ENCODE peak calls at places on chromosomes 6 and 20, in seven cellular contexts. One of them, this sample, is unnamed.

GRCh38 chr6:128494440-128494839 is 26.0 kb downstream of the PTPRK start:
- DNase-seq in GM23248: no peak
- DNase-seq in CD8-positive, alpha-beta T cell: no peak
- DNase-seq in SJCRH30: no peak
- DNase-seq in small intestine: no peak
- DNase-seq in CD4-positive, alpha-beta memory T cell: no peak
- DNase-seq in ovary: no peak
- DNase-seq in this sample: peak; percentile 28

GRCh38 chr6:34391023-34391485 is 1.4 kb downstream of the NUDT3 start:
- DNase-seq in GM23248: peak; percentile 83
- DNase-seq in CD8-positive, alpha-beta T cell: no peak
- DNase-seq in SJCRH30: peak; percentile 59
- DNase-seq in small intestine: peak; percentile 27
- DNase-seq in CD4-positive, alpha-beta memory T cell: no peak
- DNase-seq in ovary: peak; percentile 52
- DNase-seq in this sample: peak; percentile 31

GRCh38 chr6:21264288-21264818 is 329.2 kb upstream of the SOX4 start:
- DNase-seq in GM23248: no peak
- DNase-seq in CD8-positive, alpha-beta T cell: no peak
- DNase-seq in SJCRH30: no peak
- DNase-seq in small intestine: no peak
- DNase-seq in CD4-positive, alpha-beta memory T cell: no peak
- DNase-seq in ovary: no peak
- DNase-seq in this sample: peak; percentile 20

GRCh38 chr20:57483287-57484050 is 41.5 kb downstream of the CTCFL start:
- DNase-seq in GM23248: no peak
- DNase-seq in CD8-positive, alpha-beta T cell: no peak
- DNase-seq in SJCRH30: no peak
- DNase-seq in small intestine: no peak
- DNase-seq in CD4-positive, alpha-beta memory T cell: no peak
- DNase-seq in ovary: no peak
- DNase-seq in this sample: no peak

GRCh38 chr6:106250997-106251396 is 74.6 kb downstream of the ATG5 start:
- DNase-seq in GM23248: no peak
- DNase-seq in CD8-positive, alpha-beta T cell: no peak
- DNase-seq in SJCRH30: no peak
- DNase-seq in small intestine: peak; percentile 41
- DNase-seq in CD4-positive, alpha-beta memory T cell: no peak
- DNase-seq in ovary: no peak
- DNase-seq in this sample: no peak

GRCh38 chr6:128305228-128305627 is 215.2 kb downstream of the PTPRK start:
- DNase-seq in GM23248: no peak
- DNase-seq in CD8-positive, alpha-beta T cell: no peak
- DNase-seq in SJCRH30: no peak
- DNase-seq in small intestine: no peak
- DNase-seq in CD4-positive, alpha-beta memory T cell: no peak
- DNase-seq in ovary: no peak
- DNase-seq in this sample: no peak

GRCh38 chr6:123062645-123063044 is 66.6 kb downstream of the CLVS2 start:
- DNase-seq in GM23248: no peak
- DNase-seq in CD8-positive, alpha-beta T cell: no peak
- DNase-seq in SJCRH30: no peak
- DNase-seq in small intestine: no peak
- DNase-seq in CD4-positive, alpha-beta memory T cell: no peak
- DNase-seq in ovary: no peak
- DNase-seq in this sample: no peak

GRCh38 chr6:166556871-166557322 is 29.6 kb downstream of the RAMACL start:
- DNase-seq in GM23248: peak; percentile 97
- DNase-seq in CD8-positive, alpha-beta T cell: no peak
- DNase-seq in SJCRH30: peak; percentile 85
- DNase-seq in small intestine: peak; percentile 83
- DNase-seq in CD4-positive, alpha-beta memory T cell: no peak
- DNase-seq in ovary: peak; percentile 57
- DNase-seq in this sample: peak; percentile 45

GRCh38 chr6:131923356-131923755 is 27.8 kb downstream of the CCN2 start:
- DNase-seq in GM23248: peak; percentile 60
- DNase-seq in CD8-positive, alpha-beta T cell: no peak
- DNase-seq in SJCRH30: peak; percentile 66
- DNase-seq in small intestine: peak; percentile 74
- DNase-seq in CD4-positive, alpha-beta memory T cell: peak; percentile 17
- DNase-seq in ovary: peak; percentile 69
- DNase-seq in this sample: peak; percentile 72

GRCh38 chr6:6320901-6321300 is 439 bp upstream of the F13A1 start:
- DNase-seq in GM23248: peak; percentile 40
- DNase-seq in CD8-positive, alpha-beta T cell: no peak
- DNase-seq in SJCRH30: peak; percentile 64
- DNase-seq in small intestine: no peak
- DNase-seq in CD4-positive, alpha-beta memory T cell: no peak
- DNase-seq in ovary: no peak
- DNase-seq in this sample: no peak

GRCh38 chr6:91173651-91174050 is 586.8 kb upstream of the MAP3K7 start:
- DNase-seq in GM23248: no peak
- DNase-seq in CD8-positive, alpha-beta T cell: no peak
- DNase-seq in SJCRH30: no peak
- DNase-seq in small intestine: no peak
- DNase-seq in CD4-positive, alpha-beta memory T cell: no peak
- DNase-seq in ovary: no peak
- DNase-seq in this sample: no peak

GRCh38 chr20:57048027-57048869 is 218.2 kb downstream of the BMP7 start:
- DNase-seq in GM23248: peak; percentile 68
- DNase-seq in CD8-positive, alpha-beta T cell: no peak
- DNase-seq in SJCRH30: peak; percentile 52
- DNase-seq in small intestine: peak; percentile 42
- DNase-seq in CD4-positive, alpha-beta memory T cell: no peak
- DNase-seq in ovary: no peak
- DNase-seq in this sample: peak; percentile 37

GRCh38 chr20:25695532-25696383 is 895 bp downstream of the ZNF337 start:
- DNase-seq in GM23248: peak; percentile 44
- DNase-seq in CD8-positive, alpha-beta T cell: no peak
- DNase-seq in SJCRH30: peak; percentile 32
- DNase-seq in small intestine: peak; percentile 16
- DNase-seq in CD4-positive, alpha-beta memory T cell: no peak
- DNase-seq in ovary: no peak
- DNase-seq in this sample: peak; percentile 40

GRCh38 chr6:39088331-39088730 is 26.7 kb downstream of the SAYSD1 start:
- DNase-seq in GM23248: peak; percentile 62
- DNase-seq in CD8-positive, alpha-beta T cell: no peak
- DNase-seq in SJCRH30: peak; percentile 48
- DNase-seq in small intestine: peak; percentile 12
- DNase-seq in CD4-positive, alpha-beta memory T cell: no peak
- DNase-seq in ovary: no peak
- DNase-seq in this sample: no peak

GRCh38 chr6:57423468-57423867 is 106.0 kb downstream of the PRIM2 start:
- DNase-seq in GM23248: no peak
- DNase-seq in CD8-positive, alpha-beta T cell: no peak
- DNase-seq in SJCRH30: no peak
- DNase-seq in small intestine: no peak
- DNase-seq in CD4-positive, alpha-beta memory T cell: no peak
- DNase-seq in ovary: no peak
- DNase-seq in this sample: no peak

GRCh38 chr20:44928595-44928994 is 18.7 kb downstream of the PABPC1L start:
- DNase-seq in GM23248: no peak
- DNase-seq in CD8-positive, alpha-beta T cell: no peak
- DNase-seq in SJCRH30: no peak
- DNase-seq in small intestine: no peak
- DNase-seq in CD4-positive, alpha-beta memory T cell: no peak
- DNase-seq in ovary: no peak
- DNase-seq in this sample: no peak

GRCh38 chr6:14804444-14805210 is 441.2 kb upstream of the JARID2 start:
- DNase-seq in GM23248: peak; percentile 67
- DNase-seq in CD8-positive, alpha-beta T cell: no peak
- DNase-seq in SJCRH30: peak; percentile 85
- DNase-seq in small intestine: peak; percentile 97
- DNase-seq in CD4-positive, alpha-beta memory T cell: no peak
- DNase-seq in ovary: peak; percentile 86
- DNase-seq in this sample: peak; percentile 95

GRCh38 chr6:109302176-109302575 is 80.1 kb downstream of the CD164 start:
- DNase-seq in GM23248: no peak
- DNase-seq in CD8-positive, alpha-beta T cell: no peak
- DNase-seq in SJCRH30: no peak
- DNase-seq in small intestine: no peak
- DNase-seq in CD4-positive, alpha-beta memory T cell: no peak
- DNase-seq in ovary: no peak
- DNase-seq in this sample: no peak

GRCh38 chr6:21914121-21914973 is 320.8 kb downstream of the SOX4 start:
- DNase-seq in GM23248: no peak
- DNase-seq in CD8-positive, alpha-beta T cell: peak; percentile 42
- DNase-seq in SJCRH30: peak; percentile 67
- DNase-seq in small intestine: peak; percentile 65
- DNase-seq in CD4-positive, alpha-beta memory T cell: no peak
- DNase-seq in ovary: peak; percentile 37
- DNase-seq in this sample: peak; percentile 57

GRCh38 chr20:19971121-19971520 is 46.0 kb upstream of the NAA20 start:
- DNase-seq in GM23248: no peak
- DNase-seq in CD8-positive, alpha-beta T cell: no peak
- DNase-seq in SJCRH30: no peak
- DNase-seq in small intestine: no peak
- DNase-seq in CD4-positive, alpha-beta memory T cell: no peak
- DNase-seq in ovary: no peak
- DNase-seq in this sample: no peak

GRCh38 chr6:42315991-42316378 is 98.3 kb upstream of the MRPS10 start:
- DNase-seq in GM23248: peak; percentile 94
- DNase-seq in CD8-positive, alpha-beta T cell: no peak
- DNase-seq in SJCRH30: peak; percentile 42
- DNase-seq in small intestine: peak; percentile 55
- DNase-seq in CD4-positive, alpha-beta memory T cell: no peak
- DNase-seq in ovary: no peak
- DNase-seq in this sample: peak; percentile 38

DNA sequence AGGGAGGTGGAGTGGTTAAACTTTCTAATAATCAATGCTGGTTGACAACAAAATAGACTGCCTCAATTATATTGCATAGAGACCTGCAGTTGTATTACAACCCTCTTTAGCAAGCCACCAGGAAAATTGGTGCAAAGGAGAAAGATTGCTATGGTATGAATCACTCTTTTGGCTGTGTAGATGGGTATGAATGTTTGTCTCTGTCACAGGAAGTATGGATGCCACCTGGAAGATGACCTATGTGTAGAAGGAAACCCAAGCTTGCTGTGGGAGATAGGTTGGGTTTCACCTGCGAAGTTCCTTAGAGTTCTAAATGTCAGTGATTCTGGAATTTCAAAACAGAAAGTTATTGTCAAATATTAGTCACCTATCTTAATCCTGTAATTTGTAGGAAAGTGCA is 134.6 kb downstream of the SOBP start:
- DNase-seq in GM23248: peak; percentile 60
- DNase-seq in CD8-positive, alpha-beta T cell: no peak
- DNase-seq in SJCRH30: no peak
- DNase-seq in small intestine: no peak
- DNase-seq in CD4-positive, alpha-beta memory T cell: no peak
- DNase-seq in ovary: no peak
- DNase-seq in this sample: no peak
- H3K4me1 ChIP-seq in GM23248: peaks cover 10% of the 10 kb centered on the region
- H3K4me1 ChIP-seq in CD8-positive, alpha-beta T cell: peaks cover 19% of the 10 kb centered on the region
- H3K4me1 ChIP-seq in SJCRH30: peaks cover 70% of the 10 kb centered on the region
- H3K4me1 ChIP-seq in small intestine: no peaks in the 10 kb centered on the region
- H3K4me1 ChIP-seq in CD4-positive, alpha-beta memory T cell: no peaks in the 10 kb centered on the region
- H3K4me1 ChIP-seq in ovary: peaks cover 8% of the 10 kb centered on the region
- H3K4me1 ChIP-seq in this sample: no peaks in the 10 kb centered on the region

DNA sequence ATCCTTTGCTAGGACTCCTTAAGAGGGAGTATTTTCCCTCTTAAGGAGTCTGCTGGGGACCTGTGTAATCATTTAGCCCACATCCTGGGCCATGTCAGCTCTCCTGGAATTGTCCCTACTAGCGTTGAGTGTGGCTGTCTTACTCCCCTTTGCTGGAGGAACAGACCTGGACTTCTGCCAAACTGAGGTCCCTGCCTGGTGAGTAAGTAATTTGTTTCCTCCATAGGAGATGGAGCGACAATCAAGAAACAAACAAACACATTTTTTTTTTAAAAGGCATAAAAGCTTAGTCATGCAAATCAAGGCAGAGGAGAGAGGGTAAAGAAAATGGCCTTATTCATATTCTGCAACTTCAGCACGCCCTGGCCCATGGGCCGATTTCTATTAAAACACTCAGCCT is 164.8 kb upstream of the SULF2 start:
- DNase-seq in GM23248: peak; percentile 15
- DNase-seq in CD8-positive, alpha-beta T cell: no peak
- DNase-seq in SJCRH30: peak; percentile 57
- DNase-seq in small intestine: no peak
- DNase-seq in CD4-positive, alpha-beta memory T cell: no peak
- DNase-seq in ovary: peak; percentile 35
- DNase-seq in this sample: no peak
- H3K27me3 ChIP-seq in GM23248: no peaks in the 10 kb centered on the region
- H3K27me3 ChIP-seq in CD8-positive, alpha-beta T cell: no peaks in the 10 kb centered on the region
- H3K27me3 ChIP-seq in SJCRH30: no peaks in the 10 kb centered on the region
- H3K27me3 ChIP-seq in small intestine: no peaks in the 10 kb centered on the region
- H3K27me3 ChIP-seq in CD4-positive, alpha-beta memory T cell: no peaks in the 10 kb centered on the region
- H3K27me3 ChIP-seq in ovary: no peaks in the 10 kb centered on the region
- H3K27me3 ChIP-seq in this sample: no peaks in the 10 kb centered on the region

DNA sequence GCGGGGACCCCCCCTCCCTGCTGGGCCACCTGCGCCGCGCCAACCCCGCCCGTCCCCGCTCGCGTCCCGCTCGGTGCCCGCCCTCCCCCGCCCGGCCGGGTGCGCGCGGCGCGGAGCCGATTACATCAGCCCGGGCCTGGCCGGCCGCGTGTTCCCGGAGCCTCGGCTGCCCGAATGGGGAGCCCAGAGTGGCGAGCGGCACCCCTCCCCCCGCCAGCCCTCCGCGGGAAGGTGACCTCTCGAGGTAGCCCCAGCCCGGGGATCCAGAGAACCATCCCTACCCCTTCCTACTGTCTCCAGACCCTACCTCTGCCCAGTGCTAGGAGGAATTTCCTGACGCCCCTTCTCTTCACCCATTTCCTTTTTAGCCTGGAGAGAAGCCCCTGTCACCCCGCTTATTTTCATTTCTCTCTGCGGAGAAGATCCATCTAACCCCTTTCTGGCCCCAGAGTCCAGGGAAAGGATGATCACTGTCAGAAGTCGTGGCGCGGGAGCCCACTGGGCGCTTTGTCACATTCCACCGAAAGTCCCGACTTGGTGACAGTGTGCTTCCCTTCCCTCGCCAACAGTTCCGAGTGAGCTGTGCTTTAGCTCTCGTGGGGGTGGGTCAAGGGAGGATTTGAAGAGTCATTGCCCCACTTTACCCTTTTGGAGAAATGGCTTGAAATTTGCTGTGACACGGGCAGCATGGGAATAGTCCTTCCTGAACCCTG is 2.0 kb downstream of the VEGFA start:
- DNase-seq in GM23248: peak; percentile 86
- DNase-seq in CD8-positive, alpha-beta T cell: no peak
- DNase-seq in SJCRH30: peak; percentile 47
- DNase-seq in small intestine: peak; percentile 74
- DNase-seq in CD4-positive, alpha-beta memory T cell: peak; percentile 15
- DNase-seq in ovary: peak; percentile 79
- DNase-seq in this sample: peak; percentile 83
- H3K4me1 ChIP-seq in GM23248: peaks cover 31% of the 10 kb centered on the region
- H3K4me1 ChIP-seq in CD8-positive, alpha-beta T cell: peaks cover 9% of the 10 kb centered on the region
- H3K4me1 ChIP-seq in SJCRH30: peaks cover 29% of the 10 kb centered on the region
- H3K4me1 ChIP-seq in small intestine: no peaks in the 10 kb centered on the region
- H3K4me1 ChIP-seq in CD4-positive, alpha-beta memory T cell: peaks cover 17% of the 10 kb centered on the region
- H3K4me1 ChIP-seq in ovary: peaks cover 19% of the 10 kb centered on the region
- H3K4me1 ChIP-seq in this sample: peaks cover 16% of the 10 kb centered on the region

DNA sequence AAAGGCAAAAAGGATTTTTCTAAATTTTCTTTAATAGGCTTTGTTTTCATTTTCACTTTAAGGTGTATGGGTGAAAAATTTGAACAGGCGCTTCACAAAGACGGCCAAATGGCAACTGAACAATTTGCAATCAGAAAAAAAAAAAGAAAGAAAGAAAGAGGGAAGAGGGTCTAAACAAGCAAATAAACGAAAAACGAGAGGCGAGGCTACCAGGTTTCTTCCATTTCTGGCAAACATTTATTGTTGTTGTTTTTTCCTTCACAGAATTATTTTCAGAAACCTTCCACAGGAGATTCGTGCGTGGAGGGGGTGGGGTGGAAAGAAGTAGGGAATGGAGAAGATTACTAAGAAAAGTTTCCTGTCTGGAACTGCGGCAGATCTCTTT is 24.3 kb downstream of the POM121L2 start:
- DNase-seq in GM23248: no peak
- DNase-seq in CD8-positive, alpha-beta T cell: no peak
- DNase-seq in SJCRH30: no peak
- DNase-seq in small intestine: no peak
- DNase-seq in CD4-positive, alpha-beta memory T cell: no peak
- DNase-seq in ovary: no peak
- DNase-seq in this sample: no peak
- H3K27me3 ChIP-seq in GM23248: peaks cover 89% of the 10 kb centered on the region
- H3K27me3 ChIP-seq in CD8-positive, alpha-beta T cell: peaks cover 64% of the 10 kb centered on the region
- H3K27me3 ChIP-seq in SJCRH30: no peaks in the 10 kb centered on the region
- H3K27me3 ChIP-seq in small intestine: no peaks in the 10 kb centered on the region
- H3K27me3 ChIP-seq in CD4-positive, alpha-beta memory T cell: peaks cover 73% of the 10 kb centered on the region
- H3K27me3 ChIP-seq in ovary: no peaks in the 10 kb centered on the region
- H3K27me3 ChIP-seq in this sample: peaks cover 67% of the 10 kb centered on the region

This sample was measured in colonic mucosa.